ENCODE peak calls at places on chromosomes 13 and 19, in five cellular contexts. Q is naive thymus-derived CD8-positive, alpha-beta T cell; U is non-pigmented ciliary epithelial cell; B is stimulated activated CD8-positive, alpha-beta memory T cell treated with anti-CD3 and anti-CD28 coated beads, Interleukin-7, amount 100 ng/mL, for 1 hour; O is OCI-LY7. Y is an unnamed sample.

GRCh38 chr13:114009590-114010400 is 35.9 kb upstream of the C13orf46 start:
- DNase-seq in Q (no peak), U (no peak), B (no peak), O (no peak), Y (no peak)

GRCh38 chr19:46202872-46203860 is 26.4 kb upstream of the IGFL1 start:
- DNase-seq in Q (no peak), U (no peak), B (no peak), O (no peak), Y (no peak)

GRCh38 chr19:14091885-14092462 is 1.4 kb upstream of the SAMD1 start:
- DNase-seq in Q (peak), U (no peak), B (no peak), O (peak), Y (no peak)

GRCh38 chr19:57850553-57851017 is 926 bp downstream of the ZNF587 start:
- DNase-seq in Q (no peak), U (peak), B (no peak), O (peak), Y (peak)

GRCh38 chr13:109191422-109191821 is 562.0 kb downstream of the MYO16 start:
- DNase-seq in Q (no peak), U (no peak), B (no peak), O (no peak), Y (no peak)

GRCh38 chr19:10878253-10878652 is 6.9 kb downstream of the CARM1 start:
- DNase-seq in Q (no peak), U (no peak), B (no peak), O (peak), Y (peak)

GRCh38 chr19:31478241-31478640 is 129.0 kb upstream of the TSHZ3 start:
- DNase-seq in Q (no peak), U (no peak), B (no peak), O (no peak), Y (no peak)

GRCh38 chr19:35170359-35171061 is 16.0 kb downstream of the FXYD5 start:
- DNase-seq in Q (no peak), U (no peak), B (no peak), O (no peak), Y (no peak)

GRCh38 chr13:29935309-29935981 is 85.0 kb upstream of the UBL3 start:
- DNase-seq in Q (peak), U (no peak), B (peak), O (peak), Y (peak)

GRCh38 chr13:27273658-27274425 is 3.2 kb downstream of the RASL11A start:
- DNase-seq in Q (no peak), U (no peak), B (no peak), O (no peak), Y (no peak)

GRCh38 chr19:6766357-6767080 is 716 bp downstream of the SH2D3A start:
- DNase-seq in Q (no peak), U (no peak), B (no peak), O (peak), Y (no peak)

GRCh38 chr19:19280561-19280960 is 7.5 kb upstream of the TM6SF2 start:
- DNase-seq in Q (no peak), U (no peak), B (no peak), O (no peak), Y (no peak)

GRCh38 chr19:9849786-9850185 is 14.7 kb downstream of the PIN1 start:
- DNase-seq in Q (no peak), U (no peak), B (no peak), O (no peak), Y (no peak)

GRCh38 chr13:40812724-40813445 is 23.5 kb downstream of the SLC25A15 start:
- DNase-seq in Q (no peak), U (peak), B (no peak), O (no peak), Y (no peak)

GRCh38 chr13:76516013-76516412 is 370.2 kb downstream of the KCTD12 start:
- DNase-seq in Q (no peak), U (peak), B (no peak), O (no peak), Y (no peak)

GRCh38 chr19:1045247-1045603 is 5.3 kb downstream of the ABCA7 start:
- DNase-seq in Q (peak), U (no peak), B (no peak), O (peak), Y (peak)

GRCh38 chr19:19652482-19653295 is 9.2 kb upstream of the GMIP start:
- DNase-seq in Q (no peak), U (no peak), B (no peak), O (no peak), Y (no peak)

GRCh38 chr13:100304241-100304640 is 215.3 kb downstream of the PCCA start:
- DNase-seq in Q (no peak), U (no peak), B (no peak), O (no peak), Y (no peak)